ENCODE peak calls at places on chromosomes 7 and 10, in four cellular contexts. J, T, Y and M are unnamed samples.

GRCh38 chr7:73918926-73919693 is 58.2 kb downstream of the TMEM270 start:
- DNase-seq in Y (no peak), J (no peak), T (no peak), M (no peak)

GRCh38 chr7:98922392-98923107 is 44.2 kb downstream of the TRRAP start:
- DNase-seq in J (peak), Y (peak), T (peak), M (peak)

GRCh38 chr7:121489440-121489839 is 93.3 kb upstream of the FAM3C start:
- DNase-seq in T (no peak), Y (no peak), J (no peak), M (no peak)

GRCh38 chr7:151795168-151795754 is 81.7 kb downstream of the PRKAG2 start:
- DNase-seq in T (no peak), J (no peak), Y (no peak), M (no peak)

GRCh38 chr10:63522129-63522687 is 1.0 kb downstream of the REEP3 start:
- DNase-seq in Y (no peak), T (no peak), J (peak), M (peak)

GRCh38 chr10:102121739-102122372 is 1.7 kb upstream of the LDB1 start:
- DNase-seq in Y (peak), J (peak), T (no peak), M (no peak)

GRCh38 chr7:91098566-91098965 is 165.7 kb upstream of the FZD1 start:
- DNase-seq in J (peak), T (no peak), Y (no peak), M (no peak)

GRCh38 chr7:24336461-24336860 is 52.5 kb downstream of the NPY start:
- DNase-seq in Y (no peak), J (no peak), T (peak), M (peak)

GRCh38 chr7:68892211-68892610 is 706.1 kb upstream of the AUTS2 start:
- DNase-seq in J (no peak), T (no peak), Y (no peak), M (peak)

GRCh38 chr7:2883101-2883500 is 39.0 kb upstream of the GNA12 start:
- DNase-seq in Y (no peak), J (no peak), T (no peak), M (no peak)

DNA sequence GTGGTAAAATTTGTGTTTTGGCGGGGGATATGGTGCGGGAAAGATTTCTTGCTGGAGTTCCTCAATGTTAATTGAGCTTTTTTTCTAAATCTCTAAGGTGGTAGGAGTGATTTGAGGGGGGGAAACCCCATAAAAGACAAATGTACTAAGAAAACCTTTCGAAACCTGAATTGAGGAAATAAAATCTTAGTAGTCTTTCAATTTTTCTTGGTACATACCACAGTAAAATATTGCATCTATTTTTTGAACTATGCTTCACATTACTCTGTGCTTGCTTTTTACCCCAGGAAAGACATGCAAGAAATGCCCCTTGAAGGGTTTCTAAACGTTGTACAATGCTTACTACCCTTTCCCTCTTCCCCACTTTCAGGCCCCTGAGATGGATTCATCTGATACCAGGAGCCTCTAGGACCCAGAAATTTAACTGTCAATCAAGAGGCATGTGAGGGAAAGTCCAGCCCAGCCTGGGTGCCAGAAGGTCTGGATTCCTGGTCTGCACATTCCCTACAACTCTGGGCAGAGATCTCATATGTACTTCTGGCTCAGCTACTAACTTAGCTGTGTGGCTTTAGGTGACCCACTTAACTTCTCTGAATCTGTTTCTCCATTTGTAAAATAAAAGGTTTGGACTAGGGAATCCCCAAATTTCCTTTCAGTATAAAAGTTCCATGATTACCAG is 5.8 kb upstream of the PDCD4 start:
- DNase-seq in Y (no peak), J (no peak), T (no peak), M (peak)
- H3K4me2 ChIP-seq in Y (no peak), J (no peak), T (no peak), M (peak)

GRCh38 chr7:1694551-1694950 is 24.5 kb downstream of the ELFN1 start:
- DNase-seq in J (no peak), T (no peak), Y (no peak), M (no peak)
- TF ChIP-seq MAZ in J (no peak), T (no peak), Y (no peak), M (no peak)

GRCh38 chr10:5970527-5970926 is 6.8 kb downstream of the IL15RA start:
- DNase-seq in T (no peak), Y (no peak), J (no peak), M (no peak)
- H3K4me2 ChIP-seq in T (no peak), Y (no peak), J (no peak), M (no peak)

GRCh38 chr10:31961264-31961663 is 32.6 kb upstream of the ARHGAP12 start:
- DNase-seq in T (no peak), Y (no peak), J (no peak), M (no peak)

GRCh38 chr10:31959461-31960173 is 31.0 kb upstream of the ARHGAP12 start:
- DNase-seq in Y (no peak), T (peak), J (no peak), M (no peak)

GRCh38 chr10:31962826-31963597 is 34.4 kb upstream of the ARHGAP12 start:
- DNase-seq in J (no peak), Y (no peak), T (no peak), M (no peak)

GRCh38 chr10:31963598-31963980 is 35.0 kb upstream of the ARHGAP12 start:
- DNase-seq in T (no peak), J (no peak), Y (no peak), M (no peak)

DNA sequence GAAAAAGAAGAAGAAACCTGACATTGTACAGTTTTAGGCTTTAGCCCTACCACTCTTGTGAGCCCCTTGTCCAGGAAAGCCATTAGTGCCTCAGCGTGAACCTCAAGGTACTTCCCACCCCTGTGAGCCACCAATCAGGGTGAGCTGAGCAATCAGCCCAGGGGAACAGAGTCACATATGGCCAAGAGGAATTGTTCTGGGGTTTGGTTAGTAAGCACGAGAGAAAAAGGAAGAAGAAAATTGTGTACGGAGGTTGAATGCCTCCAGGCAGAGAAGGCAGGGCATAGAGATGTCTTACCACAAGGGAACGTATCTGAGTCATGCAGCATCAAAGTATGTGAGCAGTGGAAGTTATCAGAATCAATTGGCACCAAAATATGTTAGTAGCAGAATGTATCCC is 33.0 kb upstream of the ARHGAP12 start:
- DNase-seq in J (peak), T (no peak), Y (no peak), M (peak)
- TF ChIP-seq MAZ in J (no peak), T (no peak), Y (no peak), M (no peak)

GRCh38 chr7:131235489-131236317 is 92.0 kb upstream of the MKLN1 start:
- DNase-seq in Y (peak), T (peak), J (peak), M (peak)
- H3K4me2 ChIP-seq in Y (no peak), T (peak), J (peak), M (peak)

GRCh38 chr10:86411281-86411841 is 44.8 kb upstream of the GRID1 start:
- DNase-seq in J (peak), Y (no peak), T (peak), M (peak)
- TF ChIP-seq MAZ in J (peak), Y (no peak), T (no peak), M (no peak)

DNA sequence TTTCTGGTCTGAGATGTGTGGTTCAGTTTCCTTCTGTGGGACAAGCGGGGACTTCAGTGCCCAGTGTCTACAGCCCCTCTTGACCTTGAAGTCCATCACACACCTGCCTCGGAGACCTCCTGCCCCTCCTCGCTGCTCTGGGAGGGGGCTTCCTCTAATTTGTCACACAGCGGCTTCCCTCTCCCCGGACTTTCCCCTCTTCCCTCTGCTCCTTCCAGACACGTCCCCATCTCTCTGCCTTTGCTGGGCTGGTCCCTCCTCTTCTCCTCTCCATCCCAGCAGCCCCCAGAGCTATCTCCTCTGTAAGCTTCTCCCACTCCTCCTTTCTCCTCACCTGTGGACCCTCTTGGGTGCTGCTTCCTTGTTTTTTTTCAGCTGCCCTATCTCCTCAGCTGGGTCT is 122.2 kb upstream of the SORCS3 start:
- DNase-seq in J (no peak), Y (no peak), T (no peak), M (no peak)
- H3K4me2 ChIP-seq in J (no peak), Y (no peak), T (no peak), M (no peak)

GRCh38 chr7:63521-64021 is 128.8 kb upstream of the FAM20C start:
- DNase-seq in J (no peak), Y (no peak), T (no peak), M (no peak)
- TF ChIP-seq MAZ in J (no peak), Y (no peak), T (no peak), M (no peak)

DNA sequence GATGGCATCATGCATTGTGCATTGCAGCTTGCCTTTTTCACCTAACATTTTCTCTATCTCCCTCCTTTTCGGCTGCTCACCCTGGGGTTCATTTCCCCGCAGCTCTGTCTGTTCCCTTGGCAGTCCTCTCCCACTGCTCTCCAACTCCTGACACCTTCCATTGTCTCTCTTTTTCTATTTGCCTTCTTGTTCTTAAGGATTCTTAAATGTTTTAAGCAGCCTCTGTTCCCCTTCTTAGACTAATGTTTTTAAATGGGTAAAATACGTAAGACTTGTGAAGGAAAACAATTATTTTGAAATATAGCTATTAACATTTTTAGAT is 19.4 kb downstream of the BMPR1A start:
- DNase-seq in J (no peak), Y (no peak), T (no peak), M (no peak)
- H3K4me2 ChIP-seq in J (peak), Y (peak), T (no peak), M (no peak)